ENCODE peak calls at places on chromosomes 7 and 10, in five cellular contexts. One of them, this sample, is unnamed.

GRCh38 chr7:45901566-45901965 is 13.3 kb downstream of the IGFBP1 start:
- DNase-seq in Peyer's patch: no peak
- DNase-seq in fibroblast of mammary gland: no peak
- DNase-seq in progenitor cell of endocrine pancreas: no peak
- DNase-seq in endothelial cell: no peak
- DNase-seq in this sample: no peak

GRCh38 chr10:77500754-77501151 is 136.9 kb downstream of the KCNMA1 start:
- DNase-seq in endothelial cell: no peak
- DNase-seq in progenitor cell of endocrine pancreas: no peak
- DNase-seq in Peyer's patch: no peak
- DNase-seq in fibroblast of mammary gland: peak
- DNase-seq in this sample: no peak

GRCh38 chr7:107063245-107064120 is 19.0 kb downstream of the PRKAR2B start:
- DNase-seq in Peyer's patch: no peak
- DNase-seq in endothelial cell: no peak
- DNase-seq in fibroblast of mammary gland: no peak
- DNase-seq in progenitor cell of endocrine pancreas: no peak
- DNase-seq in this sample: no peak

GRCh38 chr10:49280001-49280408 is 19.0 kb upstream of the C10orf71 start:
- DNase-seq in progenitor cell of endocrine pancreas: no peak
- DNase-seq in endothelial cell: no peak
- DNase-seq in fibroblast of mammary gland: peak
- DNase-seq in Peyer's patch: no peak
- DNase-seq in this sample: no peak

GRCh38 chr7:115662120-115662519 is 368.4 kb downstream of the TFEC start:
- DNase-seq in fibroblast of mammary gland: peak
- DNase-seq in progenitor cell of endocrine pancreas: no peak
- DNase-seq in Peyer's patch: no peak
- DNase-seq in endothelial cell: no peak
- DNase-seq in this sample: no peak

GRCh38 chr10:25556457-25556856 is 377.6 kb upstream of the MYO3A start:
- DNase-seq in progenitor cell of endocrine pancreas: no peak
- DNase-seq in fibroblast of mammary gland: peak
- DNase-seq in endothelial cell: no peak
- DNase-seq in Peyer's patch: no peak
- DNase-seq in this sample: no peak

GRCh38 chr10:77925410-77925794 is 1.2 kb downstream of the DLG5 start:
- DNase-seq in fibroblast of mammary gland: peak
- DNase-seq in endothelial cell: no peak
- DNase-seq in progenitor cell of endocrine pancreas: no peak
- DNase-seq in Peyer's patch: no peak
- DNase-seq in this sample: no peak

GRCh38 chr7:50216626-50217025 is 87.9 kb upstream of the IKZF1 start:
- DNase-seq in progenitor cell of endocrine pancreas: no peak
- DNase-seq in Peyer's patch: no peak
- DNase-seq in endothelial cell: no peak
- DNase-seq in fibroblast of mammary gland: no peak
- DNase-seq in this sample: no peak

GRCh38 chr10:99337261-99337905 is 8.2 kb downstream of the CNNM1 start:
- DNase-seq in Peyer's patch: no peak
- DNase-seq in progenitor cell of endocrine pancreas: no peak
- DNase-seq in endothelial cell: no peak
- DNase-seq in fibroblast of mammary gland: no peak
- DNase-seq in this sample: no peak

GRCh38 chr10:133335238-133336122 is 1.2 kb downstream of the CALY start:
- DNase-seq in fibroblast of mammary gland: peak
- DNase-seq in progenitor cell of endocrine pancreas: no peak
- DNase-seq in Peyer's patch: peak
- DNase-seq in endothelial cell: peak
- DNase-seq in this sample: peak

GRCh38 chr7:82017334-82017943 is 247.6 kb upstream of the HGF start:
- DNase-seq in endothelial cell: no peak
- DNase-seq in progenitor cell of endocrine pancreas: no peak
- DNase-seq in fibroblast of mammary gland: peak
- DNase-seq in Peyer's patch: no peak
- DNase-seq in this sample: no peak

GRCh38 chr10:97547889-97548485 is 24.6 kb upstream of the ANKRD2 start:
- DNase-seq in fibroblast of mammary gland: peak
- DNase-seq in Peyer's patch: no peak
- DNase-seq in progenitor cell of endocrine pancreas: no peak
- DNase-seq in endothelial cell: no peak
- DNase-seq in this sample: no peak

GRCh38 chr7:80960228-80960627 is 41.4 kb upstream of the SEMA3C start:
- DNase-seq in fibroblast of mammary gland: peak
- DNase-seq in progenitor cell of endocrine pancreas: no peak
- DNase-seq in Peyer's patch: no peak
- DNase-seq in endothelial cell: no peak
- DNase-seq in this sample: no peak

GRCh38 chr10:110068780-110069179 is 61.0 kb downstream of the ADD3 start:
- DNase-seq in endothelial cell: no peak
- DNase-seq in Peyer's patch: no peak
- DNase-seq in fibroblast of mammary gland: no peak
- DNase-seq in progenitor cell of endocrine pancreas: no peak
- DNase-seq in this sample: no peak

GRCh38 chr10:77201135-77202111 is 436.2 kb downstream of the KCNMA1 start:
- DNase-seq in endothelial cell: no peak
- DNase-seq in Peyer's patch: no peak
- DNase-seq in progenitor cell of endocrine pancreas: no peak
- DNase-seq in fibroblast of mammary gland: no peak
- DNase-seq in this sample: no peak

GRCh38 chr10:133336131-133337078 is at the start of gene CALY:
- DNase-seq in fibroblast of mammary gland: no peak
- DNase-seq in endothelial cell: peak
- DNase-seq in Peyer's patch: peak
- DNase-seq in progenitor cell of endocrine pancreas: no peak
- DNase-seq in this sample: peak

GRCh38 chr10:28135258-28135657 is 136.4 kb upstream of the ODAD2 start:
- DNase-seq in Peyer's patch: no peak
- DNase-seq in progenitor cell of endocrine pancreas: no peak
- DNase-seq in endothelial cell: no peak
- DNase-seq in fibroblast of mammary gland: peak
- DNase-seq in this sample: no peak

GRCh38 chr7:152128741-152129461 is 103.4 kb downstream of the GALNT11 start:
- DNase-seq in Peyer's patch: no peak
- DNase-seq in endothelial cell: no peak
- DNase-seq in fibroblast of mammary gland: no peak
- DNase-seq in progenitor cell of endocrine pancreas: no peak
- DNase-seq in this sample: no peak

GRCh38 chr7:77658928-77659327 is 37.3 kb upstream of the RSBN1L start:
- DNase-seq in progenitor cell of endocrine pancreas: no peak
- DNase-seq in endothelial cell: no peak
- DNase-seq in Peyer's patch: no peak
- DNase-seq in fibroblast of mammary gland: no peak
- DNase-seq in this sample: no peak

GRCh38 chr7:41930538-41931262 is 227.8 kb upstream of the INHBA start:
- DNase-seq in fibroblast of mammary gland: peak
- DNase-seq in endothelial cell: no peak
- DNase-seq in Peyer's patch: no peak
- DNase-seq in progenitor cell of endocrine pancreas: no peak
- DNase-seq in this sample: no peak

GRCh38 chr7:42155836-42156540 is 81.0 kb downstream of the GLI3 start:
- DNase-seq in fibroblast of mammary gland: peak
- DNase-seq in progenitor cell of endocrine pancreas: no peak
- DNase-seq in endothelial cell: no peak
- DNase-seq in Peyer's patch: no peak
- DNase-seq in this sample: no peak

GRCh38 chr10:96225119-96225518 is 46.2 kb downstream of the BLNK start:
- DNase-seq in fibroblast of mammary gland: no peak
- DNase-seq in progenitor cell of endocrine pancreas: no peak
- DNase-seq in endothelial cell: no peak
- DNase-seq in Peyer's patch: no peak
- DNase-seq in this sample: no peak

GRCh38 chr10:74917481-74918077 is 91.2 kb downstream of the KAT6B start:
- DNase-seq in fibroblast of mammary gland: peak
- DNase-seq in endothelial cell: no peak
- DNase-seq in Peyer's patch: no peak
- DNase-seq in progenitor cell of endocrine pancreas: no peak
- DNase-seq in this sample: no peak

GRCh38 chr7:151851782-151852181 is 25.1 kb downstream of the PRKAG2 start:
- DNase-seq in Peyer's patch: no peak
- DNase-seq in progenitor cell of endocrine pancreas: no peak
- DNase-seq in fibroblast of mammary gland: no peak
- DNase-seq in endothelial cell: no peak
- DNase-seq in this sample: no peak

GRCh38 chr7:92297736-92298135 is 52.0 kb downstream of the ANKIB1 start:
- DNase-seq in progenitor cell of endocrine pancreas: no peak
- DNase-seq in Peyer's patch: no peak
- DNase-seq in endothelial cell: no peak
- DNase-seq in fibroblast of mammary gland: no peak
- DNase-seq in this sample: no peak

GRCh38 chr7:102306916-102307677 is 20.4 kb downstream of the SH2B2 start:
- DNase-seq in progenitor cell of endocrine pancreas: no peak
- DNase-seq in endothelial cell: no peak
- DNase-seq in fibroblast of mammary gland: no peak
- DNase-seq in Peyer's patch: peak
- DNase-seq in this sample: peak

GRCh38 chr10:132697568-132698200 is 88.3 kb downstream of the NKX6-2 start:
- DNase-seq in endothelial cell: no peak
- DNase-seq in Peyer's patch: no peak
- DNase-seq in fibroblast of mammary gland: no peak
- DNase-seq in progenitor cell of endocrine pancreas: no peak
- DNase-seq in this sample: no peak

GRCh38 chr7:36284470-36284869 is 105.2 kb upstream of the ANLN start:
- DNase-seq in fibroblast of mammary gland: no peak
- DNase-seq in Peyer's patch: no peak
- DNase-seq in progenitor cell of endocrine pancreas: no peak
- DNase-seq in endothelial cell: no peak
- DNase-seq in this sample: no peak
- TF ChIP-seq CTCF in fibroblast of mammary gland: no peak
- TF ChIP-seq CTCF in Peyer's patch: no peak
- TF ChIP-seq CTCF in progenitor cell of endocrine pancreas: no peak
- TF ChIP-seq CTCF in endothelial cell: no peak
- TF ChIP-seq CTCF in this sample: no peak

GRCh38 chr10:127370601-127371000 is 174.2 kb upstream of the INSYN2A start:
- DNase-seq in Peyer's patch: no peak
- DNase-seq in endothelial cell: no peak
- DNase-seq in fibroblast of mammary gland: no peak
- DNase-seq in progenitor cell of endocrine pancreas: no peak
- DNase-seq in this sample: no peak
- TF ChIP-seq CTCF in Peyer's patch: no peak
- TF ChIP-seq CTCF in endothelial cell: no peak
- TF ChIP-seq CTCF in fibroblast of mammary gland: no peak
- TF ChIP-seq CTCF in progenitor cell of endocrine pancreas: no peak
- TF ChIP-seq CTCF in this sample: no peak

GRCh38 chr7:84207620-84208019 is 13.0 kb upstream of the SEMA3A start:
- DNase-seq in Peyer's patch: no peak
- DNase-seq in progenitor cell of endocrine pancreas: no peak
- DNase-seq in endothelial cell: no peak
- DNase-seq in fibroblast of mammary gland: no peak
- DNase-seq in this sample: no peak

GRCh38 chr7:84202855-84203254 is 8.3 kb upstream of the SEMA3A start:
- DNase-seq in Peyer's patch: no peak
- DNase-seq in progenitor cell of endocrine pancreas: no peak
- DNase-seq in fibroblast of mammary gland: no peak
- DNase-seq in endothelial cell: no peak
- DNase-seq in this sample: no peak

GRCh38 chr7:84207025-84207424 is 12.4 kb upstream of the SEMA3A start:
- DNase-seq in fibroblast of mammary gland: no peak
- DNase-seq in endothelial cell: no peak
- DNase-seq in Peyer's patch: no peak
- DNase-seq in progenitor cell of endocrine pancreas: no peak
- DNase-seq in this sample: no peak

GRCh38 chr7:84200859-84201258 is 6.3 kb upstream of the SEMA3A start:
- DNase-seq in endothelial cell: no peak
- DNase-seq in progenitor cell of endocrine pancreas: no peak
- DNase-seq in fibroblast of mammary gland: peak
- DNase-seq in Peyer's patch: no peak
- DNase-seq in this sample: no peak

DNA sequence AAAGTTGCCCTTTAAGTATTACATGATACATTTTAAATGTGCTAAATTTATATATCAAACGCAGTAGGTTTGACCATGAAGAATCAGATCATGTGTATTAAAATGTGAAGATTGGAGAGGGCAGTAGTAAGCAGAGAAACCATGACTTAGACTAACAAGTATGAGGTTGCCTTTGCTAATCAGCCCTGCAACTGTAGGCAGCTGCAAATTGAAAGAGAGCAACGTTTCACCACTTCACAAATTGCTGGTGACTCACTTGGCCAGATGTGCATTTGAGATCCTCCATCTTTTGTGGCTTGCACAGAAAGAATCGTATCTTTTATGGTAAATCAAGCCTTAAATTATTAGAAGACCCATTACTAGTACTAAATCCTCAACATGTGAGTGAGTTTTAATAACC is 10.1 kb upstream of the SEMA3A start:
- DNase-seq in Peyer's patch: no peak
- DNase-seq in progenitor cell of endocrine pancreas: no peak
- DNase-seq in endothelial cell: no peak
- DNase-seq in fibroblast of mammary gland: peak
- DNase-seq in this sample: no peak
- TF ChIP-seq CTCF in Peyer's patch: no peak
- TF ChIP-seq CTCF in progenitor cell of endocrine pancreas: no peak
- TF ChIP-seq CTCF in endothelial cell: no peak
- TF ChIP-seq CTCF in fibroblast of mammary gland: no peak
- TF ChIP-seq CTCF in this sample: no peak

DNA sequence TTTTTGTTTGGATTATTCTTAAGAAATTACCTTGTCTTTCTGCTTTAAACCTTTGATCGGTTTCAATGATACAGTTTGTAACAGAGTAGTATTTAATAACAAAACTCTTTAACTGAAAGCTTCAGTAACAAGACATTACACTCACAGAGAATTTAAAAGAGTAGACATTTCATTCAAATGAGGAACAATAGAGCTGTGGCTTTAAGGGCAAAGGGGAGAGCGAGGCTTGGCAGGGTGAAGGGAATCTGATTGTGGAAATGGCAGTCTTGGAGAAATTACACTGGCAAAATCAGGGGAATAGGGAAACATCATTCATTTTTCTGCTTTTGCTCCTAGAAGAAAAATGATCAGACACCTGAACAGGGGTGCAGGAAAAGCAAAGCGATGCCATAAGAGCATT is 5.1 kb upstream of the HIPK2 start:
- DNase-seq in fibroblast of mammary gland: no peak
- DNase-seq in progenitor cell of endocrine pancreas: no peak
- DNase-seq in endothelial cell: no peak
- DNase-seq in Peyer's patch: no peak
- DNase-seq in this sample: no peak
- TF ChIP-seq CTCF in fibroblast of mammary gland: no peak
- TF ChIP-seq CTCF in progenitor cell of endocrine pancreas: no peak
- TF ChIP-seq CTCF in endothelial cell: no peak
- TF ChIP-seq CTCF in Peyer's patch: no peak
- TF ChIP-seq CTCF in this sample: no peak